ENCODE peak calls at places on chromosomes 5 and 9, in four cellular contexts. One of them, this sample, is unnamed. For H3K27me3, the result is how much of the 10 kb centered on the place peaks cover.

GRCh38 chr5:166992874-166993722 is 1298.3 kb upstream of the WWC1 start:
- DNase-seq in keratinocyte: no peak
- DNase-seq in H7: no peak
- DNase-seq in heart left ventricle: no peak
- DNase-seq in this sample: no peak

GRCh38 chr5:67249590-67249895 is 52.9 kb upstream of the CD180 start:
- DNase-seq in heart left ventricle: no peak
- DNase-seq in keratinocyte: no peak
- DNase-seq in H7: no peak
- DNase-seq in this sample: no peak

GRCh38 chr5:97563258-97563657 is 380.2 kb upstream of the RIOK2 start:
- DNase-seq in H7: no peak
- DNase-seq in heart left ventricle: no peak
- DNase-seq in keratinocyte: no peak
- DNase-seq in this sample: no peak

GRCh38 chr5:87649455-87649854 is 236.7 kb upstream of the CCNH start:
- DNase-seq in keratinocyte: no peak
- DNase-seq in H7: no peak
- DNase-seq in heart left ventricle: no peak
- DNase-seq in this sample: no peak

GRCh38 chr9:38017149-38017884 is 51.7 kb downstream of the SHB start:
- DNase-seq in heart left ventricle: peak
- DNase-seq in H7: peak
- DNase-seq in keratinocyte: no peak
- DNase-seq in this sample: no peak

GRCh38 chr9:93500571-93501298 is 47.4 kb upstream of the FAM120AOS start:
- DNase-seq in keratinocyte: no peak
- DNase-seq in H7: no peak
- DNase-seq in heart left ventricle: no peak
- DNase-seq in this sample: no peak

GRCh38 chr5:129027260-129027659 is 62.0 kb downstream of the SLC27A6 start:
- DNase-seq in keratinocyte: no peak
- DNase-seq in H7: no peak
- DNase-seq in heart left ventricle: no peak
- DNase-seq in this sample: no peak

GRCh38 chr5:151338734-151339133 is 8.6 kb downstream of the SLC36A2 start:
- DNase-seq in keratinocyte: no peak
- DNase-seq in H7: no peak
- DNase-seq in heart left ventricle: no peak
- DNase-seq in this sample: no peak

GRCh38 chr5:17087035-17087434 is 130.4 kb upstream of the BASP1 start:
- DNase-seq in heart left ventricle: no peak
- DNase-seq in keratinocyte: no peak
- DNase-seq in H7: no peak
- DNase-seq in this sample: no peak

GRCh38 chr5:1332461-1333001 is 12.4 kb downstream of the CLPTM1L start:
- DNase-seq in heart left ventricle: no peak
- DNase-seq in keratinocyte: no peak
- DNase-seq in H7: no peak
- DNase-seq in this sample: no peak

GRCh38 chr5:114360816-114361723 is 800 bp upstream of the KCNN2 start:
- DNase-seq in heart left ventricle: peak
- DNase-seq in keratinocyte: no peak
- DNase-seq in H7: peak
- DNase-seq in this sample: no peak

GRCh38 chr5:6006838-6007314 is 371.5 kb downstream of the MED10 start:
- DNase-seq in keratinocyte: no peak
- DNase-seq in H7: no peak
- DNase-seq in heart left ventricle: no peak
- DNase-seq in this sample: no peak

GRCh38 chr5:80654054-80654390 is 430 bp upstream of the MSH3 start:
- DNase-seq in H7: peak
- DNase-seq in heart left ventricle: no peak
- DNase-seq in keratinocyte: no peak
- DNase-seq in this sample: no peak

GRCh38 chr5:127754727-127755126 is 51.5 kb downstream of the CCDC192 start:
- DNase-seq in H7: no peak
- DNase-seq in heart left ventricle: no peak
- DNase-seq in keratinocyte: no peak
- DNase-seq in this sample: no peak

GRCh38 chr9:107246259-107247254 is 36.5 kb upstream of the RAD23B start:
- DNase-seq in heart left ventricle: no peak
- DNase-seq in keratinocyte: no peak
- DNase-seq in H7: peak
- DNase-seq in this sample: no peak

GRCh38 chr9:88590558-88591146 is 55.7 kb downstream of the NXNL2 start:
- DNase-seq in H7: peak
- DNase-seq in keratinocyte: no peak
- DNase-seq in heart left ventricle: no peak
- DNase-seq in this sample: no peak

GRCh38 chr5:38009754-38010386 is 170.0 kb upstream of the GDNF start:
- DNase-seq in heart left ventricle: no peak
- DNase-seq in keratinocyte: no peak
- DNase-seq in H7: no peak
- DNase-seq in this sample: no peak

GRCh38 chr5:15538516-15538915 is 38.5 kb downstream of the FBXL7 start:
- DNase-seq in heart left ventricle: no peak
- DNase-seq in keratinocyte: no peak
- DNase-seq in H7: no peak
- DNase-seq in this sample: no peak

GRCh38 chr5:159576902-159577301 is 246.6 kb upstream of the IL12B start:
- DNase-seq in keratinocyte: no peak
- DNase-seq in H7: no peak
- DNase-seq in heart left ventricle: no peak
- DNase-seq in this sample: no peak

GRCh38 chr5:56279979-56280378 is 46.8 kb upstream of the ANKRD55 start:
- DNase-seq in heart left ventricle: no peak
- DNase-seq in keratinocyte: no peak
- DNase-seq in H7: no peak
- DNase-seq in this sample: no peak

GRCh38 chr5:90410178-90410762 is 714 bp upstream of the CETN3 start:
- DNase-seq in H7: no peak
- DNase-seq in heart left ventricle: no peak
- DNase-seq in keratinocyte: no peak
- DNase-seq in this sample: no peak

GRCh38 chr5:143106175-143106574 is 297.3 kb downstream of the NR3C1 start:
- DNase-seq in H7: no peak
- DNase-seq in keratinocyte: no peak
- DNase-seq in heart left ventricle: peak
- DNase-seq in this sample: no peak

GRCh38 chr5:125484272-125485002 is 738.0 kb upstream of the ZNF608 start:
- DNase-seq in heart left ventricle: peak
- DNase-seq in keratinocyte: peak
- DNase-seq in H7: no peak
- DNase-seq in this sample: peak

GRCh38 chr5:31965227-31965626 is 208.9 kb downstream of the GOLPH3 start:
- DNase-seq in heart left ventricle: no peak
- DNase-seq in H7: peak
- DNase-seq in keratinocyte: no peak
- DNase-seq in this sample: no peak

GRCh38 chr9:20148416-20148815 is 359.6 kb upstream of the SLC24A2 start:
- DNase-seq in keratinocyte: no peak
- DNase-seq in heart left ventricle: no peak
- DNase-seq in H7: no peak
- DNase-seq in this sample: no peak

GRCh38 chr5:83377131-83377865 is 94.2 kb upstream of the VCAN start:
- DNase-seq in keratinocyte: no peak
- DNase-seq in heart left ventricle: no peak
- DNase-seq in H7: no peak
- DNase-seq in this sample: no peak

DNA sequence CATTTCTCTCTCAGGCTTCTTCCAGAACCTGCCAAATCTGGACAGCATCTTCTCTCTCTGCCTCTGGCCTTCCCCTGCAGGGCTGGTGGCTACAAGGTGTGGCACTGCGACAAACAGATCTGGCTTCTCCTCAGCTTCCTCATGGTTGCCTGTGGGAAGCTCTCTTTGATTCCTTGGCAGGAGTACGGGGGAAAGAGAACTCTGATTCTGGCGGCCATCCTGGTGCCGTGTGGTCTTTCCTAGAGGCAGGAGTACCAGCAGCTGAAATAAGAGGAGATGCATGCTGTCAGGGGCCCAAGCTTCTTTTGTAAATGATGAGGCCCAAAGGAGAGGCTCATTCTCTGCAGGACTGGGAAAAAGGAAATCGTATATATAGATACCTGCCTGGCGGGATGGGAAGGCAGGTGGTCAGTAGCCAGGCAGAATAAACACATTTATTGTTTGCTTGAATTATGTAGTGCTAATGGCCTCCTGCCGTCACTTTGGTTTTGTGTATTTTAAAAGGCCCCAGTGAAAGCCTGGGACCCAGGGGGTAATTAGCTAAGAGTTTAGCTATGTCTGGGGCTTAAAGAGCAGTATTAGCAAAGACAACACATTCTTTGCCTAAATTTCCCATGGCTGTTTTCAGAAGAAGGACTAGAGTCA is at the start of gene CER1:
- DNase-seq in H7: peak
- DNase-seq in keratinocyte: no peak
- DNase-seq in heart left ventricle: no peak
- DNase-seq in this sample: no peak
- H3K4me3 ChIP-seq in H7: peak
- H3K4me3 ChIP-seq in keratinocyte: no peak
- H3K4me3 ChIP-seq in heart left ventricle: no peak
- H3K4me3 ChIP-seq in this sample: no peak

GRCh38 chr5:107801061-107801460 is 130.3 kb upstream of the EFNA5 start:
- DNase-seq in keratinocyte: no peak
- DNase-seq in H7: no peak
- DNase-seq in heart left ventricle: no peak
- DNase-seq in this sample: no peak
- H3K27me3 ChIP-seq in keratinocyte: under half
- H3K27me3 ChIP-seq in H7: under half
- H3K27me3 ChIP-seq in heart left ventricle: under half
- H3K27me3 ChIP-seq in this sample: under half

GRCh38 chr9:137115394-137116026 is 977 bp upstream of the DPP7 start:
- DNase-seq in H7: peak
- DNase-seq in heart left ventricle: no peak
- DNase-seq in keratinocyte: no peak
- DNase-seq in this sample: no peak

GRCh38 chr9:137116027-137116507 is 1.5 kb upstream of the DPP7 start:
- DNase-seq in H7: no peak
- DNase-seq in keratinocyte: no peak
- DNase-seq in heart left ventricle: no peak
- DNase-seq in this sample: no peak

GRCh38 chr9:137114220-137114612 is 317 bp downstream of the DPP7 start:
- DNase-seq in H7: no peak
- DNase-seq in keratinocyte: no peak
- DNase-seq in heart left ventricle: no peak
- DNase-seq in this sample: no peak

GRCh38 chr9:137113385-137114159 is 961 bp downstream of the DPP7 start:
- DNase-seq in H7: peak
- DNase-seq in heart left ventricle: no peak
- DNase-seq in keratinocyte: no peak
- DNase-seq in this sample: no peak

DNA sequence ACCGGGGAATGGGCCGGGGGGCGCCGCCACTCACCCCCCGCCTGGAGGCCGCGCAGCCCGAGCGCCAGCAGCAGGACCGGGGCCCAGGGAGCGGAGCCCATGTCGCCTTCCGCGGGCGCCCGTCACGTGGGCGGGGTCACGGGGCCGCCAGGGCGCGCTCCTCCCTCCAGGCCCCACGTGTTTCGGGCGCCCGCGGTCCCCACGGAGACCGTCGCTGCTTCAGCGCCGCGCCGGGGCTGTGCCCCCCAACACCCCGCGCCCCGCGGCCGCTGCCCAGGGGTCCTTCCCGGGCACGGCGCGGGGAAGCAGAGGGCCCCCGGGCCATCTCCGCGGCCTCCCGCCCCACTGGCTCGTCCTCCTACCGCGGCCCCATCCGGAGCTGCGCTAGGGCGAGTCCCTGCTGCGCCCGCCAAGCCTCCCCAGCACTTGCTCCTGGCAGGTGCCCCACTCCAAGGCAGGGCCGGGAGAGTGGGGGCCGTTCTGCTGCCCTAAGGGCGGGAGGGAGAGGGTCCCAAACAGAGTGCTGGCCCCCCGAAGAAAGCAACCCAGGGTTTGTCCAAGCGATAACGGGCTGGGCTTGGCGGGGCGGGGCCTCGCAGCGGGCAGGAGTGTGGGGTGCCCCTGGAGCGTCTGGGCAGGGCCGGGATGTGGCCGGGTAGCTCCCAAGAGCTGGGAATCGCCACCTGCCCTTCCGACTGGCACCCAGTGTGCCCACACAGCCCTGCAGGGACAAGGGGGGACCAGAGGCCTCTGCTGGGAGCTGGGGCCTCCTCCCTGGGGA is at the start of gene DPP7:
- DNase-seq in H7: peak
- DNase-seq in heart left ventricle: peak
- DNase-seq in keratinocyte: no peak
- DNase-seq in this sample: no peak
- H3K4me3 ChIP-seq in H7: peak
- H3K4me3 ChIP-seq in heart left ventricle: peak
- H3K4me3 ChIP-seq in keratinocyte: peak
- H3K4me3 ChIP-seq in this sample: peak

GRCh38 chr5:51387854-51388320 is 4.6 kb downstream of the ISL1 start:
- DNase-seq in heart left ventricle: no peak
- DNase-seq in keratinocyte: no peak
- DNase-seq in H7: peak
- DNase-seq in this sample: no peak

GRCh38 chr5:51389326-51389581 is 6.0 kb downstream of the ISL1 start:
- DNase-seq in H7: peak
- DNase-seq in heart left ventricle: no peak
- DNase-seq in keratinocyte: no peak
- DNase-seq in this sample: no peak

GRCh38 chr5:51388488-51389325 is 5.5 kb downstream of the ISL1 start:
- DNase-seq in keratinocyte: no peak
- DNase-seq in H7: no peak
- DNase-seq in heart left ventricle: no peak
- DNase-seq in this sample: no peak

GRCh38 chr5:51391175-51391574 is 7.9 kb downstream of the ISL1 start:
- DNase-seq in H7: no peak
- DNase-seq in keratinocyte: no peak
- DNase-seq in heart left ventricle: no peak
- DNase-seq in this sample: no peak

DNA sequence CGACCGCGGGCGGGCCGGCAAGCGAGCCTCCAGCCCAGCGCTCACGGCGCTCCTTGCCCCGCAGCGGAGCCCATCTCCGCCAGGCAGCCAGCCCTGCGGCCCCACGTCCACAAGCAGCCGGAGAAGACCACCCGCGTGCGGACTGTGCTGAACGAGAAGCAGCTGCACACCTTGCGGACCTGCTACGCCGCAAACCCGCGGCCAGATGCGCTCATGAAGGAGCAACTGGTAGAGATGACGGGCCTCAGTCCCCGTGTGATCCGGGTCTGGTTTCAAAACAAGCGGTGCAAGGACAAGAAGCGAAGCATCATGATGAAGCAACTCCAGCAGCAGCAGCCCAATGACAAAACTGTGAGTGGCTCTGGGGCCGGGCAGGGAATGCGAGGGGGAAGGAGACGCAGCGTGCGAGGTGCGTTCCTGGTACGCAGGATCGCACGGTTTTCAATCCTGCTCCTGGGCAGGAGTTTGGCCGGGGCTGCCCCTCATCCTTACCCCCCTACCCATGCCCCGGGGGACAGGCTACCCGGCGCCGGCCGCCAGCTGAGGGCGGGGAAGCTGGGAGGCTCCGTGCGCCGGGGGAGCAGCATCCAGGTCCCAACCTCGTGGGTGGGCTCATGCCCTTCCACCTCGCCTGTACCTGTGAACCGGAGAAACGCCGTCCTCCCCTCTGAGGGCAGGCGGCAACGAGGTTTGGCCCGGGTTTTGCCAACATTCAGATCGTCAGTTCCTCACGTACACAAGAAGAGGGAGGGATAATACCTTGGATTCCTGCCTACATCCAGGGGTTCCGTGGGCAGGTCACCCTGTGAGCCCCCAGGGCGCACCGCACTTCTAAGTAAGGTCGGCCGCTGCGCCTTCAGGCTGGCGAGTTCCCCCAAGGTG is 6.6 kb downstream of the ISL1 start:
- DNase-seq in keratinocyte: no peak
- DNase-seq in H7: peak
- DNase-seq in heart left ventricle: no peak
- DNase-seq in this sample: peak
- H3K27me3 ChIP-seq in keratinocyte: under half
- H3K27me3 ChIP-seq in H7: half or more
- H3K27me3 ChIP-seq in heart left ventricle: half or more
- H3K27me3 ChIP-seq in this sample: under half

This sample was measured in RWPE2.